ENCODE peak calls at places on chromosome 3, in five cellular contexts. Z is AG10803, L is mucosa of descending colon, F is lung, K is psoas muscle. I is an unnamed sample.
A peak's percentile ranks its signal among the peaks of the same experiment; 100 is the strongest.

GRCh38 chr3:169505577-169506155 is 157.8 kb downstream of the MECOM start:
- DNase-seq in L (no peak), F (no peak), Z (no peak), K (no peak), I (no peak)

GRCh38 chr3:43733459-43734384 is 43.0 kb downstream of the ABHD5 start:
- DNase-seq in Z (peak; percentile 98), K (peak; percentile 40), F (no peak), L (no peak), I (peak; percentile 63)

GRCh38 chr3:194103475-194103874 is 32.5 kb upstream of the HES1 start:
- DNase-seq in F (no peak), Z (no peak), K (no peak), L (no peak), I (no peak)

GRCh38 chr3:72306800-72307341 is 521.9 kb upstream of the PROK2 start:
- DNase-seq in F (no peak), K (no peak), Z (peak; percentile 49), L (no peak), I (peak; percentile 27)

GRCh38 chr3:72977463-72977862 is 19.1 kb upstream of the PPP4R2 start:
- DNase-seq in L (no peak), F (no peak), K (no peak), Z (no peak), I (no peak)

GRCh38 chr3:99875925-99876781 is 58.5 kb downstream of the CMSS1 start:
- DNase-seq in F (peak; percentile 80), Z (peak; percentile 70), L (peak; percentile 85), K (peak; percentile 77), I (peak; percentile 76)

GRCh38 chr3:15659254-15659975 is 57.9 kb downstream of the BTD start:
- DNase-seq in Z (peak; percentile 24), F (no peak), L (no peak), K (no peak), I (no peak)

GRCh38 chr3:8458711-8459110 is 42.9 kb upstream of the LMCD1 start:
- DNase-seq in F (no peak), K (peak; percentile 44), Z (peak; percentile 100), L (no peak), I (peak; percentile 95)

GRCh38 chr3:134974621-134975020 is 179.6 kb downstream of the EPHB1 start:
- DNase-seq in Z (no peak), K (no peak), L (no peak), F (no peak), I (no peak)

GRCh38 chr3:64995857-64996564 is 308.2 kb upstream of the ADAMTS9 start:
- DNase-seq in K (no peak), L (no peak), F (no peak), Z (peak; percentile 8), I (peak; percentile 81)

GRCh38 chr3:189914799-189915198 is 205.9 kb downstream of the P3H2 start:
- DNase-seq in F (no peak), Z (peak; percentile 91), K (no peak), L (no peak), I (peak; percentile 81)

GRCh38 chr3:194569252-194569651 is 64.0 kb downstream of the TMEM44 start:
- DNase-seq in L (no peak), K (no peak), Z (no peak), F (no peak), I (no peak)

GRCh38 chr3:180416111-180416541 is 185.8 kb upstream of the TTC14 start:
- DNase-seq in Z (peak; percentile 28), F (no peak), K (no peak), L (no peak), I (no peak)

GRCh38 chr3:13218541-13218908 is 145.3 kb upstream of the IQSEC1 start:
- DNase-seq in K (no peak), Z (no peak), F (no peak), L (no peak), I (no peak)

GRCh38 chr3:48428863-48429415 is 947 bp downstream of the PLXNB1 start:
- DNase-seq in F (no peak), K (peak; percentile 47), L (peak; percentile 64), Z (no peak), I (peak; percentile 19)

GRCh38 chr3:45267097-45267496 is 41.0 kb upstream of the TMEM158 start:
- DNase-seq in Z (no peak), F (no peak), L (no peak), K (no peak), I (no peak)

GRCh38 chr3:39021029-39021428 is 30.7 kb downstream of the SCN11A start:
- DNase-seq in L (no peak), F (no peak), K (no peak), Z (no peak), I (no peak)

GRCh38 chr3:40878464-40878905 is 320.8 kb upstream of the CTNNB1 start:
- DNase-seq in K (no peak), Z (no peak), L (no peak), F (no peak), I (no peak)

GRCh38 chr3:97827741-97828471 is 6.1 kb downstream of the CRYBG3 start:
- DNase-seq in K (no peak), Z (peak; percentile 29), F (no peak), L (no peak), I (peak; percentile 27)

GRCh38 chr3:38724392-38724736 is 74.9 kb upstream of the SCN5A start:
- DNase-seq in K (no peak), L (no peak), F (no peak), Z (no peak), I (no peak)

GRCh38 chr3:5494913-5495519 is 307.5 kb downstream of the EDEM1 start:
- DNase-seq in F (no peak), L (no peak), Z (no peak), K (no peak), I (no peak)

GRCh38 chr3:47865192-47865591 is 62.3 kb downstream of the DHX30 start:
- DNase-seq in L (no peak), K (no peak), F (no peak), Z (no peak), I (peak; percentile 28)

GRCh38 chr3:45553469-45553974 is 41.0 kb upstream of the LIMD1 start:
- DNase-seq in K (peak; percentile 61), F (no peak), Z (peak; percentile 58), L (no peak), I (peak; percentile 53)

GRCh38 chr3:119330181-119330580 is 36.0 kb downstream of the ARHGAP31 start:
- DNase-seq in F (no peak), Z (no peak), L (no peak), K (no peak), I (no peak)

GRCh38 chr3:119326976-119327375 is 32.8 kb downstream of the ARHGAP31 start:
- DNase-seq in L (no peak), Z (no peak), F (no peak), K (no peak), I (no peak)

GRCh38 chr3:119331661-119332060 is 37.5 kb downstream of the ARHGAP31 start:
- DNase-seq in Z (peak; percentile 47), F (no peak), K (no peak), L (no peak), I (peak; percentile 29)

GRCh38 chr3:119330858-119331257 is 36.7 kb downstream of the ARHGAP31 start:
- DNase-seq in Z (no peak), L (no peak), K (no peak), F (no peak), I (no peak)

DNA sequence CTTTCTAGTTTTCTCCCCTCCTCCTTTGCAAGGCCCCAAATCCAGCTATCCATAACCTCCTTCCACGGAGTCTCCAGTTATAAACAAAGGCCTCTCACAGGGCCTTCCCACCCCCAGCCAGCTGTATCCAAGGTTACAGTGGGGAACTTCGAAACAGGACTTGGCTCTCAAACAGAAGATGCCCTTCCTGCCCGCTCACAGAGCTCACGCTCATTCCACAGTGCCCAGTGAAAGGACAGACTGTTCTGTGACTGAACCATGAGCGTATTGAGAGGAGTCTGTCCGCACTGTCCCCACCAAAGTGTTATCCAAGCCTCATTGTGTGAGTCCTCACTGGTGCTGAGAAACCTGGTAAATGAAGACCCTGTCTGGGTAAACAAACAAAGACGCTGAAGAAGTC is 35.4 kb downstream of the ARHGAP31 start:
- DNase-seq in L (no peak), K (no peak), F (no peak), Z (no peak), I (no peak)
- TF ChIP-seq CTCF in L (no peak), K (no peak), F (no peak), Z (no peak), I (no peak)

GRCh38 chr3:147945968-147946519 is 536.9 kb downstream of the ZIC1 start:
- DNase-seq in Z (peak; percentile 89), L (no peak), F (no peak), K (peak; percentile 16), I (peak; percentile 93)
- H3K4me3 ChIP-seq in Z (peak overlapping the region; percentile 40), L (no peak overlapping the region), F (no peak overlapping the region), K (peak overlapping the region; percentile 54), I (peak overlapping the region; percentile 18)

GRCh38 chr3:156471431-156471830 is 83.5 kb downstream of the SSR3 start:
- DNase-seq in Z (no peak), F (no peak), K (no peak), L (no peak), I (peak; percentile 25)

GRCh38 chr3:156473341-156473740 is 81.6 kb downstream of the SSR3 start:
- DNase-seq in F (no peak), Z (no peak), L (no peak), K (no peak), I (no peak)

GRCh38 chr3:156469456-156469855 is 85.5 kb downstream of the SSR3 start:
- DNase-seq in Z (peak; percentile 20), K (no peak), F (no peak), L (no peak), I (no peak)

GRCh38 chr3:156474560-156475389 is 80.1 kb downstream of the SSR3 start:
- DNase-seq in Z (peak; percentile 13), L (no peak), K (no peak), F (no peak), I (no peak)

DNA sequence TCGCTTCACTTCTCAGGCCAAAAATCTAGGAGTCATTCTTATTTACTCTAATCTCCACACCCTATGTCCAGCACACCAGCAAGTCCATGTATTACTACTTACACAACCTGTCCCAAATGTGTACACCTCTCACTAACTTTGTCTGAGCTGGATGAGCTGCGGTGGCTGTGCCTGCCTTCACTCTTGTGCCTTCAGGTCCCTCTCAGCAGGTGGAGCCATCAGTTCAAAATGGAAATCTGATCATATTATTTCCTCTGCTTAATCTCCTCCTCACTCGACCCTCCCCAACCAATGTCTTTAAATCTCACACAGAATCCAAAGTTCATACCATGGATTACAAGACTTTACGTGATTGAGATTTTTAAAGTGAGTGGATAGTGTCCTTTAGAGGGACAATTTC is 82.8 kb downstream of the SSR3 start:
- DNase-seq in F (no peak), L (no peak), Z (no peak), K (no peak), I (no peak)
- TF ChIP-seq CTCF in F (no peak), L (no peak), Z (no peak), K (no peak), I (no peak)

GRCh38 chr3:104519468-104519867 is 847.2 kb upstream of the ALCAM start:
- DNase-seq in F (no peak), L (no peak), K (no peak), Z (no peak), I (no peak)
- H3K4me3 ChIP-seq in F (no peak overlapping the region), L (no peak overlapping the region), K (no peak overlapping the region), Z (no peak overlapping the region), I (no peak overlapping the region)

GRCh38 chr3:109696932-109697331 is 359.6 kb upstream of the DPPA4 start:
- DNase-seq in L (no peak), F (no peak), K (no peak), Z (no peak), I (no peak)
- TF ChIP-seq CTCF in L (no peak), F (no peak), K (no peak), Z (peak; percentile 5), I (peak; percentile 24)